ENCODE peak calls at places on chromosomes 13 and 19, in five cellular contexts. One of them, this sample, is unnamed.

GRCh38 chr13:24742294-24742693 is 21.7 kb upstream of the RNF17 start:
- DNase-seq in fibroblast of mammary gland: no peak
- DNase-seq in HCEC 1CT: no peak
- DNase-seq in NAMALWA: no peak
- DNase-seq in stimulated activated CD4-positive, alpha-beta T cell treated with anti-CD3 and anti-CD28 coated beads, Interleukin-2, amount 100 ng/mL, for 24 hours: no peak
- DNase-seq in this sample: no peak

GRCh38 chr19:35724560-35724959 is 6.8 kb downstream of the KMT2B start:
- DNase-seq in stimulated activated CD4-positive, alpha-beta T cell treated with anti-CD3 and anti-CD28 coated beads, Interleukin-2, amount 100 ng/mL, for 24 hours: no peak
- DNase-seq in fibroblast of mammary gland: no peak
- DNase-seq in HCEC 1CT: no peak
- DNase-seq in NAMALWA: no peak
- DNase-seq in this sample: no peak

GRCh38 chr19:51809787-51810186 is 14.8 kb downstream of the FPR3 start:
- DNase-seq in stimulated activated CD4-positive, alpha-beta T cell treated with anti-CD3 and anti-CD28 coated beads, Interleukin-2, amount 100 ng/mL, for 24 hours: no peak
- DNase-seq in NAMALWA: no peak
- DNase-seq in fibroblast of mammary gland: no peak
- DNase-seq in HCEC 1CT: no peak
- DNase-seq in this sample: no peak

GRCh38 chr13:48644951-48645350 is 8.8 kb upstream of the CYSLTR2 start:
- DNase-seq in stimulated activated CD4-positive, alpha-beta T cell treated with anti-CD3 and anti-CD28 coated beads, Interleukin-2, amount 100 ng/mL, for 24 hours: no peak
- DNase-seq in fibroblast of mammary gland: no peak
- DNase-seq in NAMALWA: no peak
- DNase-seq in HCEC 1CT: no peak
- DNase-seq in this sample: no peak

GRCh38 chr13:45827318-45827717 is 24.2 kb downstream of the SIAH3 start:
- DNase-seq in fibroblast of mammary gland: no peak
- DNase-seq in HCEC 1CT: no peak
- DNase-seq in NAMALWA: no peak
- DNase-seq in stimulated activated CD4-positive, alpha-beta T cell treated with anti-CD3 and anti-CD28 coated beads, Interleukin-2, amount 100 ng/mL, for 24 hours: no peak
- DNase-seq in this sample: no peak

GRCh38 chr13:48070942-48071341 is 24.0 kb downstream of the MED4 start:
- DNase-seq in fibroblast of mammary gland: no peak
- DNase-seq in stimulated activated CD4-positive, alpha-beta T cell treated with anti-CD3 and anti-CD28 coated beads, Interleukin-2, amount 100 ng/mL, for 24 hours: no peak
- DNase-seq in NAMALWA: no peak
- DNase-seq in HCEC 1CT: no peak
- DNase-seq in this sample: no peak

GRCh38 chr13:32060319-32060924 is 28.8 kb downstream of the FRY start:
- DNase-seq in HCEC 1CT: no peak
- DNase-seq in fibroblast of mammary gland: no peak
- DNase-seq in NAMALWA: no peak
- DNase-seq in stimulated activated CD4-positive, alpha-beta T cell treated with anti-CD3 and anti-CD28 coated beads, Interleukin-2, amount 100 ng/mL, for 24 hours: no peak
- DNase-seq in this sample: no peak

GRCh38 chr13:75505966-75506365 is 24.0 kb upstream of the TBC1D4 start:
- DNase-seq in HCEC 1CT: no peak
- DNase-seq in fibroblast of mammary gland: no peak
- DNase-seq in stimulated activated CD4-positive, alpha-beta T cell treated with anti-CD3 and anti-CD28 coated beads, Interleukin-2, amount 100 ng/mL, for 24 hours: no peak
- DNase-seq in NAMALWA: peak
- DNase-seq in this sample: no peak

GRCh38 chr19:51002542-51003311 is 1.3 kb upstream of the KLK8 start:
- DNase-seq in HCEC 1CT: no peak
- DNase-seq in fibroblast of mammary gland: peak
- DNase-seq in stimulated activated CD4-positive, alpha-beta T cell treated with anti-CD3 and anti-CD28 coated beads, Interleukin-2, amount 100 ng/mL, for 24 hours: peak
- DNase-seq in NAMALWA: peak
- DNase-seq in this sample: no peak

This sample was measured in effector memory CD8-positive, alpha-beta T cell.